ENCODE peak calls at places on chromosomes 4 and X, in five cellular contexts. M is neural crest cell; C is AG10803; P is CD8-positive, alpha-beta memory T cell; X is midbrain. Z is an unnamed sample.

GRCh38 chr4:66691101-66691500 is 854.2 kb downstream of the CENPC start:
- DNase-seq in P (no peak), X (no peak), M (no peak), C (no peak), Z (no peak)

GRCh38 chr4:72971572-72971971 is 97.9 kb downstream of the COX18 start:
- DNase-seq in C (peak; percentile 76), M (no peak), P (no peak), X (no peak), Z (peak; percentile 72)

GRCh38 chr4:89099034-89099433 is 12.3 kb upstream of the TIGD2 start:
- DNase-seq in X (no peak), M (no peak), P (no peak), C (no peak), Z (no peak)

GRCh38 chr4:108502366-108502765 is 118.0 kb upstream of the RPL34 start:
- DNase-seq in X (no peak), C (peak; percentile 4), M (no peak), P (no peak), Z (peak; percentile 59)

GRCh38 chr4:139245590-139245989 is 34.4 kb downstream of the MGARP start:
- DNase-seq in C (peak; percentile 70), M (no peak), X (no peak), P (no peak), Z (no peak)

GRCh38 chrX:9707306-9708015 is 58.2 kb downstream of the GPR143 start:
- DNase-seq in M (no peak), P (no peak), C (peak; percentile 4), X (no peak), Z (no peak)

GRCh38 chr4:157992038-157992706 is 180.7 kb downstream of the GASK1B start:
- DNase-seq in P (peak; percentile 6), C (peak; percentile 77), X (peak; percentile 87), M (peak; percentile 61), Z (peak; percentile 87)

GRCh38 chr4:166165829-166166420 is 292.9 kb downstream of the TLL1 start:
- DNase-seq in P (peak; percentile 7), C (peak; percentile 67), X (peak; percentile 84), M (peak; percentile 28), Z (peak; percentile 80)

GRCh38 chr4:159444668-159445067 is 341.8 kb downstream of the RAPGEF2 start:
- DNase-seq in X (no peak), C (peak; percentile 47), P (no peak), M (no peak), Z (peak; percentile 70)

GRCh38 chr4:26719954-26720552 is 136.2 kb downstream of the TBC1D19 start:
- DNase-seq in M (no peak), X (peak; percentile 33), P (no peak), C (peak; percentile 49), Z (peak; percentile 51)

GRCh38 chr4:72864898-72865297 is 204.6 kb downstream of the COX18 start:
- DNase-seq in P (no peak), M (no peak), X (no peak), C (no peak), Z (no peak)

GRCh38 chr4:107951551-107951950 is 20.2 kb downstream of the CYP2U1 start:
- DNase-seq in C (peak; percentile 81), X (no peak), P (no peak), M (no peak), Z (no peak)

GRCh38 chr4:121554377-121554776 is 142.4 kb downstream of the ANXA5 start:
- DNase-seq in M (no peak), P (no peak), C (peak; percentile 66), X (no peak), Z (peak; percentile 29)

GRCh38 chrX:20681691-20682090 is 415.0 kb upstream of the RPS6KA3 start:
- DNase-seq in M (no peak), C (peak; percentile 8), X (no peak), P (no peak), Z (no peak)

GRCh38 chr4:159010563-159011260 is 92.2 kb upstream of the RAPGEF2 start:
- DNase-seq in C (peak; percentile 96), M (no peak), P (no peak), X (peak; percentile 61), Z (peak; percentile 39)

GRCh38 chr4:132065940-132066495 is 1083.1 kb upstream of the PCDH10 start:
- DNase-seq in C (no peak), M (no peak), X (no peak), P (no peak), Z (no peak)

GRCh38 chr4:188680004-188680666 is 540.9 kb downstream of the TRIML1 start:
- DNase-seq in C (no peak), P (no peak), X (no peak), M (no peak), Z (no peak)

GRCh38 chrX:138026211-138026610 is 460.3 kb downstream of the ZIC3 start:
- DNase-seq in X (no peak), P (no peak), M (no peak), C (no peak), Z (peak; percentile 2)

GRCh38 chrX:21932277-21932996 is 8.1 kb upstream of the SMS start:
- DNase-seq in X (no peak), M (no peak), P (no peak), C (peak; percentile 87), Z (peak; percentile 90)